ENCODE peak calls at places on chromosomes 6 and 20, in seven cellular contexts. Y is IMR-90, H is small intestine, D is left ventricle myocardium inferior, J is adrenal gland, W is thoracic aorta, U is aorta. N is an unnamed sample. For H3K36me3, the result is how much of the 10 kb centered on the place peaks cover.

GRCh38 chr20:48463916-48464315 is 363.9 kb downstream of the PREX1 start:
- DNase-seq in Y (peak), H (no peak), D (no peak), J (no peak), W (no peak), U (no peak), N (no peak)

GRCh38 chr6:87534377-87535047 is 55.3 kb downstream of the RARS2 start:
- DNase-seq in Y (no peak), H (no peak), D (no peak), J (no peak), W (no peak), U (no peak), N (no peak)

GRCh38 chr20:62824476-62825287 is 7.8 kb downstream of the COL9A3 start:
- DNase-seq in Y (no peak), H (peak), D (no peak), J (no peak), W (no peak), U (no peak), N (no peak)

GRCh38 chr6:158854214-158855101 is 35.3 kb upstream of the EZR start:
- DNase-seq in Y (peak), H (no peak), D (no peak), J (no peak), W (no peak), U (no peak), N (no peak)

GRCh38 chr20:51183443-51183842 is 160.5 kb upstream of the KCNG1 start:
- DNase-seq in Y (no peak), H (no peak), D (no peak), J (no peak), W (no peak), U (no peak), N (no peak)

GRCh38 chr6:107114213-107114871 is 973 bp downstream of the BEND3 start:
- DNase-seq in Y (peak), H (peak), D (peak), J (peak), W (peak), U (peak), N (peak)

GRCh38 chr6:89887452-89888137 is 6.7 kb upstream of the GJA10 start:
- DNase-seq in Y (no peak), H (no peak), D (no peak), J (no peak), W (no peak), U (no peak), N (no peak)

GRCh38 chr20:60327971-60328660 is 369.9 kb downstream of the CDH26 start:
- DNase-seq in Y (peak), H (no peak), D (no peak), J (no peak), W (no peak), U (no peak), N (no peak)

GRCh38 chr6:81171991-81172740 is 580.3 kb downstream of the TENT5A start:
- DNase-seq in Y (peak), H (no peak), D (peak), J (peak), W (peak), U (peak), N (no peak)

DNA sequence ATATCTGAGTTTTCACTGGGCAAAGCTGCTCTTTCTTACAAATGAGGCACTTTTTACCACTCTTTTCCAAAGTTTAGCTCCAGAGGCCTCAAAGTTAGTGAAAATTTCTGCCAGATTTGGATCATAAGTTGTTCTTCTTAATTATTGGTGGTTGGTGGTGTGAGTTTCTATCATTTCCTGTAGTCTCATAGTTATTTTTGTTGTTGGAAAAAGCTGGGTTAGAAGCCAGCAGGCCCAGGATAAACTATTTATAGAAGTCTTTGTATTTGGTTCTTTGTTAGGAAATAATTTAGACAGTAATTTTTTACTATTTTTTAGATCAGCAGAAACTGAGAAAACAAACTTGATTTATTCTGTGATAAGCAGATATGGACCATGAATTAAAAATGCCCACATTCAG is 10.6 kb downstream of the PFDN4 start:
- DNase-seq in Y (no peak), H (no peak), D (no peak), J (no peak), W (no peak), U (no peak), N (no peak)
- H3K36me3 ChIP-seq in Y (under half), H (under half), D (under half), J (under half), W (under half), U (under half), N (under half)

DNA sequence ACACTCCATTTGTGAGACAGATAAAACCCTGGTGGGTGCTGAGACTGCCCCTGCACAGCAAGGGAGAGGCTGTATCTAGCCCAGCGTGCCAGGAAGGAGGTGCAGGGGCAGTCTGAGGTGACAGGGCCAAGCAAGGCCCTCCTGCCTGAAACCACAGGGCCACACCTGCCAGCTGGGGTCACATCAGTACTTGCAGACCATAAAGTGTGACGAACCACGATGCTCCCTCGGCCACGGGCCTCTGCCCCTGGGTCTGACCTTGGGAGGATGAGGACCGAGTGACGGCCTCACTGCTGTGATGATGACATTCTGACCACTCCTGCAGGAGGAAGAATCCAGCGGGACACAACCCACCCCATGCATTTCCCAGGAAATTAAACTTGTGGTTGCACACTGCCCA is 75.1 kb downstream of the NINL start:
- DNase-seq in Y (no peak), H (no peak), D (no peak), J (no peak), W (no peak), U (no peak), N (no peak)
- H3K36me3 ChIP-seq in Y (half or more), H (under half), D (half or more), J (under half), W (under half), U (under half), N (under half)

DNA sequence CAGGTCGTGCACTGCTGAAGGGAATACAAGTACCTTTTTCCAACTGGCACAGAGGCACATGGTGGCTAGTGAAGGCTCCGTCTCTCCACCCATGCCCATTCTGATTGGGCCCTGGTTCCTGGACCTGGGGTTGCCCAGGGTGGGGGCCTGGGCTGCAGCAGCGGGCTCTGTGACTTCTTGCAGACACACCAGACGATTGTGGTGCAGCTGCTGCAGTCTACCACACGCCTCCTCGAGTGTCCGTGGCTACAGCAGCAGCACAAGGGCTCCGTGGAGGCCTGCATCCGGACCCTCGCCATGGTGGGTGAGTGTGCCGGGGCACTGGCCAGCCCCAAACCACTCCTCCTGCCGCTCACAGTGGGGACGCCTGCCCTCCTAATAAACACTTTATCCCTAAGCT is 29.2 kb downstream of the UQCC2 start:
- DNase-seq in Y (no peak), H (no peak), D (no peak), J (no peak), W (no peak), U (no peak), N (no peak)
- H3K36me3 ChIP-seq in Y (under half), H (under half), D (half or more), J (under half), W (under half), U (under half), N (half or more)

DNA sequence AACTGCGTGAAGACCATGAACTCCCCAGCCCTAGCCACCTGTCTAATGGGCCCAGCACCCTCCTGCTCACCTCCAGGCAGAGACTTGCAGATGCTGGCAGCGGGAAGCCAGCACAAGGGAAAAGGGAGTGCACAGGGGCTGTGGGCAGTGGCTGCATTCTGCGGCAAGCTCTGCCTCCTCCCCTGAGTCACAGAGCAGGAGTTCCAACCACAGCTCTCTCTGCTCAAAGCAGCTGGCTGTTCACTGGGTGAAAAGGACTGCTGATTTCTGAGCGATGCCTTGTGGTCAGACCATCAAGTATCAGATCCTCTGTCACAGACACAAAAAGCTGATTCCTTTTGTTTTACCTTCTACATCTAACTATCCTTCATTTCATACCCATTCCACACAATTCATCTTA is 10.5 kb downstream of the NKX2-2 start:
- DNase-seq in Y (peak), H (no peak), D (no peak), J (no peak), W (no peak), U (no peak), N (no peak)
- H3K36me3 ChIP-seq in Y (under half), H (under half), D (under half), J (under half), W (under half), U (under half), N (under half)

GRCh38 chr20:36684747-36685146 is 38.8 kb upstream of the SLA2 start:
- DNase-seq in Y (no peak), H (no peak), D (no peak), J (no peak), W (no peak), U (no peak), N (no peak)

GRCh38 chr20:36686504-36686903 is 40.5 kb upstream of the SLA2 start:
- DNase-seq in Y (no peak), H (no peak), D (no peak), J (no peak), W (no peak), U (no peak), N (no peak)

GRCh38 chr20:36677422-36677771 is 31.4 kb upstream of the SLA2 start:
- DNase-seq in Y (no peak), H (no peak), D (no peak), J (no peak), W (no peak), U (no peak), N (no peak)

GRCh38 chr20:36686944-36687343 is 40.9 kb upstream of the SLA2 start:
- DNase-seq in Y (no peak), H (no peak), D (no peak), J (no peak), W (no peak), U (no peak), N (no peak)

GRCh38 chr20:36682311-36682710 is 36.3 kb upstream of the SLA2 start:
- DNase-seq in Y (no peak), H (no peak), D (no peak), J (no peak), W (no peak), U (no peak), N (no peak)
- H3K36me3 ChIP-seq in Y (under half), H (under half), D (half or more), J (half or more), W (under half), U (under half), N (under half)

GRCh38 chr20:49821381-49821780 is 8.8 kb downstream of the SLC9A8 start:
- DNase-seq in Y (no peak), H (no peak), D (no peak), J (no peak), W (no peak), U (no peak), N (no peak)
- H3K36me3 ChIP-seq in Y (under half), H (under half), D (half or more), J (under half), W (under half), U (under half), N (under half)

DNA sequence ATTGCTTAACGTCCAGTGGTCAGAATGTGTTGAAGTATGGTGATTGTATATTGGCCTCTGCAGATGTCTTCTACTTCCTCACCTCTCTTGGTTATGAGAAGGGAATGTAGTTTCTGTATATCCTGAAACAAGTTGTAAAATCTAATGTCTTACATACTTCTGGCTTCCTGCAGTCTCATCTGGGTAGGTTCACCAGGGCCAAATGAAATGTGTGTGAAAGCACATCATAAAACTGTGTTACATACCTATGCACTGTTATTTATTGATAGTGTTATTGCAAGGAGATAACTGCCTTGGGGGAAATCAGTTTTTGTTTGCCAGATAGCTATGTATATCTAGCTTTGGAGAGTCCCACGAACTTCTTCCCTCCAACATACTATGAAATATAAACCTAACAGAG is 35.7 kb upstream of the PLCG1 start:
- DNase-seq in Y (no peak), H (no peak), D (no peak), J (no peak), W (no peak), U (no peak), N (no peak)
- H3K36me3 ChIP-seq in Y (under half), H (under half), D (half or more), J (half or more), W (under half), U (under half), N (half or more)

GRCh38 chr6:151414641-151415260 is 23.4 kb upstream of the ZBTB2 start:
- DNase-seq in Y (no peak), H (no peak), D (no peak), J (no peak), W (no peak), U (no peak), N (no peak)
- H3K36me3 ChIP-seq in Y (under half), H (under half), D (half or more), J (under half), W (under half), U (under half), N (half or more)

DNA sequence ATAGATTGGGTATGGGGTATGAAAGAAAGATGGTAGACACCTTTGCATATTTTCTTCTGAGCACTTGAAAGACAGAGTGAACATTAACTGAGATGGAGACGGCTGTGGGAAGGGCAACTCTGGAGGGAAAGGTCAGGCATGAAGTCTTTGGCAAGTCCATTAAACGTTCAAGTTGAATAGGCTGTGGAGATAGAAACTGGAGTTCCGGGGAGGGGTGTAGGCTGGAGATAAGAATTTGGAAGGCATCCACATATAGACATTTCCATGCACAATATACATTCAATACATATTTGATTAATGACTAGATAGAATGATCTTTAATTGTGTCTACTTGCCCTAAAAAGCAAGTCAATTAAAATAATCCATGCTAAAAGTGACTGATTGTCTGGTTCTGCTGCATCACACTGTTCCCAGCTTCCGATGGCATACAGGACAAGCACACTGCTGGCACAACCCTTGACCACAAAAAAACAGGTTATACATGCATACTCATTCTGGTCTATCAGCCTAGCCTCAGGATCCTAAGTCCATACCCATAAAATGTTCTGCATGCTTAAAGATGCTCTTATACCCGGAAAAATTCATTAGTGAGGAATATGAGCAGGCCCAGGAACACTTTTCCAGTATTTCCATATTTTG is 1.9 kb upstream of the MYLK4 start:
- DNase-seq in Y (no peak), H (no peak), D (no peak), J (no peak), W (no peak), U (no peak), N (no peak)
- H3K36me3 ChIP-seq in Y (under half), H (under half), D (under half), J (under half), W (under half), U (under half), N (under half)

DNA sequence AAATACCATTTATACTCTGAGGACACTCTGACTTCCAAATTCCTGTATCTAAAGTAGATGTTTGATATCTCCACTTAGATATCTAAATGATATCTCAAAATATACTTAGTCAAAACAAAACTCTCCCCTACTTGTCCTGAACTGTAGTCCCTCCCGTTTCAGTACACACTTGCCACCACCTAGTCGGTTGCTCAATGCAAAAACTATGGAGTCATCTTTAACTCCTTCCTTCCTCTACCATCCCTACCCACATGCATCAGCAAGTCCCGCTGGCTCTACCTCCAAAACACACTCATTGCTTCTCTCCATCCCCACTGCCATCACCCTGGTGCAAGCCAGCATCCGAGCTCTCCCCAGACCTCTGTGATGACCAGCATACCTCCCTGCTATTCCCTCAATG is 13.2 kb downstream of the STX7 start:
- DNase-seq in Y (no peak), H (no peak), D (no peak), J (no peak), W (no peak), U (no peak), N (no peak)
- H3K36me3 ChIP-seq in Y (under half), H (under half), D (half or more), J (under half), W (under half), U (under half), N (under half)